ENCODE peak calls at places on chromosomes 4 and X, in ten cellular contexts. One of them, this sample, is unnamed.

GRCh38 chr4:71259305-71259704 is 79.5 kb upstream of the SLC4A4 start:
- DNase-seq in cardiac fibroblast: no peak
- DNase-seq in omental fat pad: no peak
- DNase-seq in AG04450: no peak
- DNase-seq in body of pancreas: no peak
- DNase-seq in progenitor cell of endocrine pancreas: no peak
- DNase-seq in pancreas: no peak
- DNase-seq in CD8-positive, alpha-beta T cell: no peak
- DNase-seq in H9: no peak
- DNase-seq in brain microvascular endothelial cell: no peak
- DNase-seq in this sample: no peak

GRCh38 chr4:42464550-42465124 is 67.3 kb downstream of the SHISA3 start:
- DNase-seq in cardiac fibroblast: peak; percentile 14
- DNase-seq in omental fat pad: no peak
- DNase-seq in AG04450: no peak
- DNase-seq in body of pancreas: no peak
- DNase-seq in progenitor cell of endocrine pancreas: no peak
- DNase-seq in pancreas: no peak
- DNase-seq in CD8-positive, alpha-beta T cell: no peak
- DNase-seq in H9: no peak
- DNase-seq in brain microvascular endothelial cell: no peak
- DNase-seq in this sample: no peak

GRCh38 chr4:117326091-117326490 is 240.7 kb upstream of the TRAM1L1 start:
- DNase-seq in cardiac fibroblast: no peak
- DNase-seq in omental fat pad: no peak
- DNase-seq in AG04450: no peak
- DNase-seq in body of pancreas: no peak
- DNase-seq in progenitor cell of endocrine pancreas: no peak
- DNase-seq in pancreas: no peak
- DNase-seq in CD8-positive, alpha-beta T cell: no peak
- DNase-seq in H9: no peak
- DNase-seq in brain microvascular endothelial cell: no peak
- DNase-seq in this sample: no peak

GRCh38 chrX:19725545-19726102 is 161.8 kb downstream of the SH3KBP1 start:
- DNase-seq in cardiac fibroblast: peak; percentile 72
- DNase-seq in omental fat pad: no peak
- DNase-seq in AG04450: no peak
- DNase-seq in body of pancreas: no peak
- DNase-seq in progenitor cell of endocrine pancreas: no peak
- DNase-seq in pancreas: no peak
- DNase-seq in CD8-positive, alpha-beta T cell: no peak
- DNase-seq in H9: no peak
- DNase-seq in brain microvascular endothelial cell: no peak
- DNase-seq in this sample: peak; percentile 31

GRCh38 chr4:171561419-171561818 is 251.8 kb upstream of the GALNTL6 start:
- DNase-seq in cardiac fibroblast: no peak
- DNase-seq in omental fat pad: no peak
- DNase-seq in AG04450: no peak
- DNase-seq in body of pancreas: no peak
- DNase-seq in progenitor cell of endocrine pancreas: no peak
- DNase-seq in pancreas: no peak
- DNase-seq in CD8-positive, alpha-beta T cell: no peak
- DNase-seq in H9: no peak
- DNase-seq in brain microvascular endothelial cell: no peak
- DNase-seq in this sample: no peak

GRCh38 chr4:179530953-179531352 is 2088.7 kb upstream of the AGA start:
- DNase-seq in cardiac fibroblast: no peak
- DNase-seq in omental fat pad: no peak
- DNase-seq in AG04450: no peak
- DNase-seq in body of pancreas: no peak
- DNase-seq in progenitor cell of endocrine pancreas: no peak
- DNase-seq in pancreas: no peak
- DNase-seq in CD8-positive, alpha-beta T cell: no peak
- DNase-seq in H9: no peak
- DNase-seq in brain microvascular endothelial cell: no peak
- DNase-seq in this sample: no peak

GRCh38 chr4:177320721-177321120 is 11.0 kb downstream of the NEIL3 start:
- DNase-seq in cardiac fibroblast: no peak
- DNase-seq in omental fat pad: no peak
- DNase-seq in AG04450: no peak
- DNase-seq in body of pancreas: no peak
- DNase-seq in progenitor cell of endocrine pancreas: no peak
- DNase-seq in pancreas: no peak
- DNase-seq in CD8-positive, alpha-beta T cell: no peak
- DNase-seq in H9: no peak
- DNase-seq in brain microvascular endothelial cell: no peak
- DNase-seq in this sample: no peak

GRCh38 chrX:104126856-104127255 is 14.5 kb downstream of the ZCCHC18 start:
- DNase-seq in cardiac fibroblast: peak; percentile 33
- DNase-seq in omental fat pad: no peak
- DNase-seq in AG04450: no peak
- DNase-seq in body of pancreas: no peak
- DNase-seq in progenitor cell of endocrine pancreas: no peak
- DNase-seq in pancreas: no peak
- DNase-seq in CD8-positive, alpha-beta T cell: no peak
- DNase-seq in H9: no peak
- DNase-seq in brain microvascular endothelial cell: no peak
- DNase-seq in this sample: no peak

GRCh38 chr4:75490155-75490554 is 24.0 kb downstream of the RCHY1 start:
- DNase-seq in cardiac fibroblast: peak; percentile 62
- DNase-seq in omental fat pad: no peak
- DNase-seq in AG04450: peak; percentile 7
- DNase-seq in body of pancreas: no peak
- DNase-seq in progenitor cell of endocrine pancreas: no peak
- DNase-seq in pancreas: no peak
- DNase-seq in CD8-positive, alpha-beta T cell: no peak
- DNase-seq in H9: no peak
- DNase-seq in brain microvascular endothelial cell: no peak
- DNase-seq in this sample: no peak

GRCh38 chr4:5824635-5825034 is 68.3 kb downstream of the CRMP1 start:
- DNase-seq in cardiac fibroblast: peak; percentile 66
- DNase-seq in omental fat pad: no peak
- DNase-seq in AG04450: no peak
- DNase-seq in body of pancreas: no peak
- DNase-seq in progenitor cell of endocrine pancreas: no peak
- DNase-seq in pancreas: no peak
- DNase-seq in CD8-positive, alpha-beta T cell: no peak
- DNase-seq in H9: no peak
- DNase-seq in brain microvascular endothelial cell: peak; percentile 41
- DNase-seq in this sample: no peak

GRCh38 chr4:163344147-163345050 is 707 bp downstream of the NPY5R start:
- DNase-seq in cardiac fibroblast: no peak
- DNase-seq in omental fat pad: no peak
- DNase-seq in AG04450: no peak
- DNase-seq in body of pancreas: peak; percentile 9
- DNase-seq in progenitor cell of endocrine pancreas: peak; percentile 19
- DNase-seq in pancreas: peak; percentile 60
- DNase-seq in CD8-positive, alpha-beta T cell: no peak
- DNase-seq in H9: peak; percentile 52
- DNase-seq in brain microvascular endothelial cell: no peak
- DNase-seq in this sample: peak; percentile 17

GRCh38 chr4:125105561-125105960 is 209.2 kb upstream of the FAT4 start:
- DNase-seq in cardiac fibroblast: peak; percentile 42
- DNase-seq in omental fat pad: no peak
- DNase-seq in AG04450: no peak
- DNase-seq in body of pancreas: no peak
- DNase-seq in progenitor cell of endocrine pancreas: no peak
- DNase-seq in pancreas: no peak
- DNase-seq in CD8-positive, alpha-beta T cell: no peak
- DNase-seq in H9: no peak
- DNase-seq in brain microvascular endothelial cell: no peak
- DNase-seq in this sample: no peak

GRCh38 chrX:45142185-45142584 is 58.5 kb downstream of the DIPK2B start:
- DNase-seq in cardiac fibroblast: no peak
- DNase-seq in omental fat pad: no peak
- DNase-seq in AG04450: no peak
- DNase-seq in body of pancreas: no peak
- DNase-seq in progenitor cell of endocrine pancreas: no peak
- DNase-seq in pancreas: no peak
- DNase-seq in CD8-positive, alpha-beta T cell: no peak
- DNase-seq in H9: no peak
- DNase-seq in brain microvascular endothelial cell: no peak
- DNase-seq in this sample: no peak

GRCh38 chr4:114163051-114163450 is 183.6 kb upstream of the ARSJ start:
- DNase-seq in cardiac fibroblast: peak; percentile 16
- DNase-seq in omental fat pad: no peak
- DNase-seq in AG04450: no peak
- DNase-seq in body of pancreas: no peak
- DNase-seq in progenitor cell of endocrine pancreas: no peak
- DNase-seq in pancreas: no peak
- DNase-seq in CD8-positive, alpha-beta T cell: no peak
- DNase-seq in H9: no peak
- DNase-seq in brain microvascular endothelial cell: no peak
- DNase-seq in this sample: no peak

GRCh38 chr4:114156371-114156770 is 176.9 kb upstream of the ARSJ start:
- DNase-seq in cardiac fibroblast: no peak
- DNase-seq in omental fat pad: no peak
- DNase-seq in AG04450: peak; percentile 23
- DNase-seq in body of pancreas: no peak
- DNase-seq in progenitor cell of endocrine pancreas: no peak
- DNase-seq in pancreas: no peak
- DNase-seq in CD8-positive, alpha-beta T cell: no peak
- DNase-seq in H9: no peak
- DNase-seq in brain microvascular endothelial cell: no peak
- DNase-seq in this sample: no peak

DNA sequence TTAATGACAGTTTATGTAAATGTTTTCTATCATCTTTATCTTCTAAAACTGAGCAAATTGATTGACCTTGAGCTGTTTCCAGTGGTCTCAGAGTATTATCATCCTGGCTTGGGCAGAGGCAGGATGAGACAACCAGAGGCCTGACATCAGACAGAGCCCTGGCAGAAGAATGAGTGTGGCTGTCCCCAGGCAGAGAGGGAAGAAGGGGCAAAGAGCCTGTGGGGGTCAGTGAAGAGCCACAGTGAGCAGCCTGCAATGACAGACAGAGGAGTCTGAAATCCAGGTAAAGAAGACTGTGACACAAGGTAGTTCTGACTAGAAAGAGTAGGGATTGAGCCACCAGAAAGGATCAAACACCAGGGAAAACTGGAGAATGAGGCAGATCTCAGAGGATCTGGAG is 182.4 kb upstream of the ARSJ start:
- DNase-seq in cardiac fibroblast: no peak
- DNase-seq in omental fat pad: no peak
- DNase-seq in AG04450: no peak
- DNase-seq in body of pancreas: no peak
- DNase-seq in progenitor cell of endocrine pancreas: no peak
- DNase-seq in pancreas: no peak
- DNase-seq in CD8-positive, alpha-beta T cell: no peak
- DNase-seq in H9: peak; percentile 42
- DNase-seq in brain microvascular endothelial cell: no peak
- DNase-seq in this sample: no peak
- TF ChIP-seq CTCF in cardiac fibroblast: no peak
- TF ChIP-seq CTCF in omental fat pad: no peak
- TF ChIP-seq CTCF in AG04450: no peak
- TF ChIP-seq CTCF in body of pancreas: no peak
- TF ChIP-seq CTCF in progenitor cell of endocrine pancreas: no peak
- TF ChIP-seq CTCF in pancreas: no peak
- TF ChIP-seq CTCF in CD8-positive, alpha-beta T cell: no peak
- TF ChIP-seq CTCF in H9: peak; percentile 43
- TF ChIP-seq CTCF in brain microvascular endothelial cell: no peak
- TF ChIP-seq CTCF in this sample: no peak

GRCh38 chrX:112736310-112736709 is 56.6 kb upstream of the LHFPL1 start:
- DNase-seq in cardiac fibroblast: no peak
- DNase-seq in omental fat pad: no peak
- DNase-seq in AG04450: no peak
- DNase-seq in body of pancreas: no peak
- DNase-seq in progenitor cell of endocrine pancreas: no peak
- DNase-seq in pancreas: no peak
- DNase-seq in CD8-positive, alpha-beta T cell: no peak
- DNase-seq in H9: no peak
- DNase-seq in brain microvascular endothelial cell: no peak
- DNase-seq in this sample: no peak

GRCh38 chrX:112734250-112734649 is 54.5 kb upstream of the LHFPL1 start:
- DNase-seq in cardiac fibroblast: peak; percentile 16
- DNase-seq in omental fat pad: no peak
- DNase-seq in AG04450: no peak
- DNase-seq in body of pancreas: no peak
- DNase-seq in progenitor cell of endocrine pancreas: no peak
- DNase-seq in pancreas: no peak
- DNase-seq in CD8-positive, alpha-beta T cell: no peak
- DNase-seq in H9: no peak
- DNase-seq in brain microvascular endothelial cell: no peak
- DNase-seq in this sample: no peak

GRCh38 chrX:112735147-112735546 is 55.4 kb upstream of the LHFPL1 start:
- DNase-seq in cardiac fibroblast: no peak
- DNase-seq in omental fat pad: no peak
- DNase-seq in AG04450: no peak
- DNase-seq in body of pancreas: no peak
- DNase-seq in progenitor cell of endocrine pancreas: no peak
- DNase-seq in pancreas: no peak
- DNase-seq in CD8-positive, alpha-beta T cell: no peak
- DNase-seq in H9: no peak
- DNase-seq in brain microvascular endothelial cell: no peak
- DNase-seq in this sample: no peak

GRCh38 chrX:112731793-112732192 is 52.1 kb upstream of the LHFPL1 start:
- DNase-seq in cardiac fibroblast: peak; percentile 26
- DNase-seq in omental fat pad: no peak
- DNase-seq in AG04450: no peak
- DNase-seq in body of pancreas: no peak
- DNase-seq in progenitor cell of endocrine pancreas: no peak
- DNase-seq in pancreas: no peak
- DNase-seq in CD8-positive, alpha-beta T cell: no peak
- DNase-seq in H9: no peak
- DNase-seq in brain microvascular endothelial cell: no peak
- DNase-seq in this sample: no peak
- TF ChIP-seq CTCF in cardiac fibroblast: no peak
- TF ChIP-seq CTCF in omental fat pad: no peak
- TF ChIP-seq CTCF in AG04450: peak; percentile 31
- TF ChIP-seq CTCF in body of pancreas: no peak
- TF ChIP-seq CTCF in progenitor cell of endocrine pancreas: peak; percentile 45
- TF ChIP-seq CTCF in pancreas: no peak
- TF ChIP-seq CTCF in CD8-positive, alpha-beta T cell: peak; percentile 42
- TF ChIP-seq CTCF in H9: peak; percentile 69
- TF ChIP-seq CTCF in brain microvascular endothelial cell: peak; percentile 11
- TF ChIP-seq CTCF in this sample: no peak

DNA sequence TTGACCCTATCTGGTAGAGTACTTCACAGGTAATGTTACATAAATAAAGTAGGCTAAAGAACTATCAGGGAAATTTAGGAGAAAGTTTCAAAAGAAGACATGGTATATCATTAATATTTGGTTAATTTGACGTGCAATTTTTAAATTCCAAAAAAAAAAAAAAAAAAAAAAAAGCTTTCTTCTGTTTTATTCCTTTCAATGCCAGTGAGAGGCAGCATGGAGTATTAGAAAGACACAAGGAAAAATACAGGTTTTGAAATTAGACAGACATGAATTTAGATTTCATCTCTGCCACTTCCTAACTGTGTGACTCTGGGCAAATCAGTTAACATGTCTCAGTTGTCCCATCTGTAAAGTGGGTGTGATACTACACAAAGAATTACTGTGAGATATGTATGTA is 132.6 kb downstream of the GPC3 start:
- DNase-seq in cardiac fibroblast: no peak
- DNase-seq in omental fat pad: no peak
- DNase-seq in AG04450: no peak
- DNase-seq in body of pancreas: no peak
- DNase-seq in progenitor cell of endocrine pancreas: no peak
- DNase-seq in pancreas: no peak
- DNase-seq in CD8-positive, alpha-beta T cell: no peak
- DNase-seq in H9: no peak
- DNase-seq in brain microvascular endothelial cell: no peak
- DNase-seq in this sample: no peak
- TF ChIP-seq CTCF in cardiac fibroblast: no peak
- TF ChIP-seq CTCF in omental fat pad: no peak
- TF ChIP-seq CTCF in AG04450: no peak
- TF ChIP-seq CTCF in body of pancreas: no peak
- TF ChIP-seq CTCF in progenitor cell of endocrine pancreas: peak; percentile 24
- TF ChIP-seq CTCF in pancreas: no peak
- TF ChIP-seq CTCF in CD8-positive, alpha-beta T cell: no peak
- TF ChIP-seq CTCF in H9: no peak
- TF ChIP-seq CTCF in brain microvascular endothelial cell: no peak
- TF ChIP-seq CTCF in this sample: no peak

GRCh38 chr4:43709443-43709842 is 739.2 kb downstream of the KCTD8 start:
- DNase-seq in cardiac fibroblast: no peak
- DNase-seq in omental fat pad: no peak
- DNase-seq in AG04450: no peak
- DNase-seq in body of pancreas: no peak
- DNase-seq in progenitor cell of endocrine pancreas: no peak
- DNase-seq in pancreas: no peak
- DNase-seq in CD8-positive, alpha-beta T cell: no peak
- DNase-seq in H9: no peak
- DNase-seq in brain microvascular endothelial cell: no peak
- DNase-seq in this sample: no peak
- TF ChIP-seq CTCF in cardiac fibroblast: no peak
- TF ChIP-seq CTCF in omental fat pad: no peak
- TF ChIP-seq CTCF in AG04450: no peak
- TF ChIP-seq CTCF in body of pancreas: peak; percentile 16
- TF ChIP-seq CTCF in progenitor cell of endocrine pancreas: no peak
- TF ChIP-seq CTCF in pancreas: no peak
- TF ChIP-seq CTCF in CD8-positive, alpha-beta T cell: no peak
- TF ChIP-seq CTCF in H9: peak; percentile 31
- TF ChIP-seq CTCF in brain microvascular endothelial cell: no peak
- TF ChIP-seq CTCF in this sample: no peak

This sample was measured in Calu3.